ENCODE peak calls at places on chromosomes 16 and 17, in five cellular contexts. One of them, this sample, is unnamed.

GRCh38 chr17:56754523-56755208 is 79.1 kb downstream of the C17orf67 start:
- DNase-seq in body of pancreas: no peak
- DNase-seq in HS-27A: no peak
- DNase-seq in B cell: no peak
- DNase-seq in bronchial epithelial cell: no peak
- DNase-seq in this sample: peak

GRCh38 chr17:17354560-17355357 is 51.6 kb downstream of the NT5M start:
- DNase-seq in B cell: peak
- DNase-seq in bronchial epithelial cell: peak
- DNase-seq in HS-27A: peak
- DNase-seq in body of pancreas: peak
- DNase-seq in this sample: no peak

GRCh38 chr17:6853764-6854442 is 22.4 kb upstream of the TEKT1 start:
- DNase-seq in HS-27A: no peak
- DNase-seq in bronchial epithelial cell: peak
- DNase-seq in B cell: no peak
- DNase-seq in body of pancreas: no peak
- DNase-seq in this sample: no peak

GRCh38 chr17:70780031-70780430 is 610.7 kb downstream of the KCNJ2 start:
- DNase-seq in HS-27A: no peak
- DNase-seq in B cell: no peak
- DNase-seq in bronchial epithelial cell: peak
- DNase-seq in body of pancreas: no peak
- DNase-seq in this sample: no peak

GRCh38 chr17:19470529-19471261 is 59.7 kb downstream of the RNF112 start:
- DNase-seq in HS-27A: no peak
- DNase-seq in body of pancreas: peak
- DNase-seq in B cell: no peak
- DNase-seq in bronchial epithelial cell: no peak
- DNase-seq in this sample: no peak

GRCh38 chr17:47224971-47225370 is 15.8 kb downstream of the MYL4 start:
- DNase-seq in B cell: no peak
- DNase-seq in bronchial epithelial cell: no peak
- DNase-seq in body of pancreas: no peak
- DNase-seq in HS-27A: no peak
- DNase-seq in this sample: no peak

GRCh38 chr16:57261806-57262205 is 16.7 kb downstream of the ARL2BP start:
- DNase-seq in bronchial epithelial cell: no peak
- DNase-seq in B cell: no peak
- DNase-seq in body of pancreas: no peak
- DNase-seq in HS-27A: no peak
- DNase-seq in this sample: no peak

GRCh38 chr17:40980594-40980993 is 3.5 kb downstream of the KRT40 start:
- DNase-seq in HS-27A: no peak
- DNase-seq in body of pancreas: no peak
- DNase-seq in B cell: no peak
- DNase-seq in bronchial epithelial cell: no peak
- DNase-seq in this sample: no peak

GRCh38 chr17:177155-177554 is 4.3 kb downstream of the DOC2B start:
- DNase-seq in HS-27A: no peak
- DNase-seq in body of pancreas: no peak
- DNase-seq in bronchial epithelial cell: no peak
- DNase-seq in B cell: no peak
- DNase-seq in this sample: no peak

GRCh38 chr17:77032929-77033328 is 107.8 kb upstream of the SEC14L1 start:
- DNase-seq in HS-27A: no peak
- DNase-seq in body of pancreas: no peak
- DNase-seq in B cell: no peak
- DNase-seq in bronchial epithelial cell: no peak
- DNase-seq in this sample: no peak

GRCh38 chr17:10036511-10037061 is 131.5 kb upstream of the RCVRN start:
- DNase-seq in bronchial epithelial cell: no peak
- DNase-seq in HS-27A: no peak
- DNase-seq in body of pancreas: peak
- DNase-seq in B cell: no peak
- DNase-seq in this sample: no peak

GRCh38 chr16:70267516-70267915 is 15.8 kb upstream of the EXOSC6 start:
- DNase-seq in body of pancreas: no peak
- DNase-seq in B cell: no peak
- DNase-seq in HS-27A: no peak
- DNase-seq in bronchial epithelial cell: peak
- DNase-seq in this sample: no peak

GRCh38 chr17:83053021-83053778 is 26.2 kb upstream of the METRNL start:
- DNase-seq in B cell: peak
- DNase-seq in HS-27A: no peak
- DNase-seq in bronchial epithelial cell: no peak
- DNase-seq in body of pancreas: no peak
- DNase-seq in this sample: peak

GRCh38 chr16:48392407-48392806 is 7.2 kb upstream of the SIAH1 start:
- DNase-seq in bronchial epithelial cell: no peak
- DNase-seq in body of pancreas: no peak
- DNase-seq in B cell: no peak
- DNase-seq in HS-27A: no peak
- DNase-seq in this sample: no peak

GRCh38 chr17:6374271-6374691 is 60.6 kb downstream of the AIPL1 start:
- DNase-seq in bronchial epithelial cell: peak
- DNase-seq in body of pancreas: no peak
- DNase-seq in HS-27A: no peak
- DNase-seq in B cell: no peak
- DNase-seq in this sample: no peak

GRCh38 chr16:29007865-29008593 is 23.2 kb downstream of the LAT start:
- DNase-seq in bronchial epithelial cell: peak
- DNase-seq in HS-27A: no peak
- DNase-seq in body of pancreas: no peak
- DNase-seq in B cell: no peak
- DNase-seq in this sample: no peak

GRCh38 chr17:7587420-7587786 is 2.5 kb downstream of the SOX15 start:
- DNase-seq in body of pancreas: no peak
- DNase-seq in bronchial epithelial cell: peak
- DNase-seq in B cell: no peak
- DNase-seq in HS-27A: no peak
- DNase-seq in this sample: peak

GRCh38 chr17:60602385-60602742 is 2.4 kb downstream of the PPM1D start:
- DNase-seq in HS-27A: no peak
- DNase-seq in body of pancreas: peak
- DNase-seq in bronchial epithelial cell: no peak
- DNase-seq in B cell: no peak
- DNase-seq in this sample: no peak

GRCh38 chr16:71367243-71367976 is 8.9 kb downstream of the CALB2 start:
- DNase-seq in body of pancreas: peak
- DNase-seq in B cell: no peak
- DNase-seq in HS-27A: no peak
- DNase-seq in bronchial epithelial cell: peak
- DNase-seq in this sample: no peak

GRCh38 chr17:73103661-73104335 is 11.3 kb upstream of the SLC39A11 start:
- DNase-seq in B cell: no peak
- DNase-seq in body of pancreas: no peak
- DNase-seq in bronchial epithelial cell: peak
- DNase-seq in HS-27A: no peak
- DNase-seq in this sample: no peak

GRCh38 chr17:7862692-7863437 is 5.1 kb downstream of the CYB5D1 start:
- DNase-seq in B cell: peak
- DNase-seq in body of pancreas: peak
- DNase-seq in bronchial epithelial cell: peak
- DNase-seq in HS-27A: no peak
- DNase-seq in this sample: no peak

GRCh38 chr16:50664270-50664669 is 16.8 kb downstream of the SNX20 start:
- DNase-seq in bronchial epithelial cell: no peak
- DNase-seq in HS-27A: no peak
- DNase-seq in B cell: no peak
- DNase-seq in body of pancreas: no peak
- DNase-seq in this sample: no peak

GRCh38 chr17:70169707-70170597 is 620 bp downstream of the KCNJ2 start:
- DNase-seq in HS-27A: no peak
- DNase-seq in body of pancreas: no peak
- DNase-seq in bronchial epithelial cell: no peak
- DNase-seq in B cell: no peak
- DNase-seq in this sample: no peak

GRCh38 chr16:89581861-89582563 is 6.5 kb downstream of the CPNE7 start:
- DNase-seq in HS-27A: no peak
- DNase-seq in body of pancreas: no peak
- DNase-seq in B cell: no peak
- DNase-seq in bronchial epithelial cell: peak
- DNase-seq in this sample: no peak

GRCh38 chr17:48554412-48555090 is 9.6 kb upstream of the HOXB2 start:
- DNase-seq in body of pancreas: no peak
- DNase-seq in bronchial epithelial cell: no peak
- DNase-seq in B cell: no peak
- DNase-seq in HS-27A: no peak
- DNase-seq in this sample: no peak